ENCODE peak calls at places on chromosomes 1 and 21, in ten cellular contexts. S is H1, X is upper lobe of left lung, O is stomach, J is esophagus muscularis mucosa, B is HCT116, F is HepG2, T is sigmoid colon, D is Panc1, K is endothelial cell of umbilical vein. W is an unnamed sample.

GRCh38 chr1:240387036-240387435 is 224.9 kb downstream of the GREM2 start:
- DNase-seq in T (no peak), O (no peak), D (no peak), J (no peak), B (no peak), X (no peak), S (no peak), F (no peak), K (no peak), W (no peak)

GRCh38 chr1:58006421-58007032 is 540.0 kb downstream of the OMA1 start:
- DNase-seq in B (no peak), F (no peak), D (no peak), K (no peak), J (no peak), O (no peak), T (no peak), X (no peak), S (peak; percentile 86), W (no peak)

GRCh38 chr1:170776147-170776734 is 112.3 kb downstream of the PRRX1 start:
- DNase-seq in J (no peak), T (no peak), K (no peak), O (no peak), D (no peak), B (no peak), S (no peak), F (no peak), X (no peak), W (no peak)

GRCh38 chr1:232752365-232752764 is 52.9 kb upstream of the MAP10 start:
- DNase-seq in O (no peak), F (no peak), S (no peak), B (no peak), K (no peak), T (no peak), X (no peak), D (no peak), J (no peak), W (no peak)

GRCh38 chr1:91836307-91837056 is 49.5 kb downstream of the TGFBR3 start:
- DNase-seq in B (no peak), S (no peak), K (no peak), D (no peak), X (no peak), J (no peak), F (no peak), T (no peak), O (no peak), W (no peak)

GRCh38 chr1:194289569-194290266 is 1103.3 kb upstream of the B3GALT2 start:
- DNase-seq in T (no peak), J (no peak), O (no peak), F (no peak), D (no peak), K (no peak), X (no peak), B (no peak), S (no peak), W (no peak)

GRCh38 chr1:212467843-212468482 is 35.2 kb downstream of the NENF start:
- DNase-seq in O (no peak), S (no peak), J (no peak), F (no peak), K (no peak), X (no peak), D (no peak), T (no peak), B (no peak), W (no peak)

GRCh38 chr1:243508303-243508713 is 252.5 kb downstream of the SDCCAG8 start:
- DNase-seq in D (no peak), J (no peak), O (no peak), B (no peak), S (no peak), T (no peak), F (no peak), K (no peak), X (peak; percentile 66), W (no peak)

GRCh38 chr1:147567594-147568381 is 26.5 kb downstream of the BCL9 start:
- DNase-seq in S (no peak), X (no peak), F (no peak), T (no peak), D (no peak), O (peak; percentile 71), K (no peak), B (no peak), J (no peak), W (peak; percentile 5)

GRCh38 chr1:96409689-96410088 is 311.9 kb upstream of the PTBP2 start:
- DNase-seq in X (no peak), K (no peak), T (no peak), B (no peak), F (no peak), O (no peak), S (no peak), J (no peak), D (no peak), W (no peak)

GRCh38 chr1:7265771-7266371 is 480.6 kb downstream of the CAMTA1 start:
- DNase-seq in O (peak; percentile 95), F (peak; percentile 79), K (peak; percentile 70), T (no peak), D (peak; percentile 92), J (peak; percentile 47), S (no peak), X (peak; percentile 34), B (peak; percentile 98), W (no peak)

GRCh38 chr1:180515364-180515763 is 13.0 kb upstream of the ACBD6 start:
- DNase-seq in J (no peak), D (no peak), B (no peak), O (no peak), S (no peak), F (no peak), X (no peak), K (no peak), T (no peak), W (no peak)

GRCh38 chr1:1347663-1348419 is 1.4 kb downstream of the DVL1 start:
- DNase-seq in T (no peak), X (peak; percentile 81), K (no peak), D (no peak), S (no peak), F (peak; percentile 72), B (peak; percentile 54), J (no peak), O (peak; percentile 77), W (no peak)

GRCh38 chr1:24317081-24317480 is 2.1 kb upstream of the GRHL3 start:
- DNase-seq in F (no peak), S (no peak), O (no peak), J (no peak), B (no peak), X (no peak), K (no peak), D (no peak), T (no peak), W (peak; percentile 72)

GRCh38 chr1:36207339-36207738 is 16.9 kb upstream of the THRAP3 start:
- DNase-seq in O (peak; percentile 83), K (no peak), S (no peak), X (no peak), D (no peak), B (no peak), J (no peak), T (peak; percentile 72), F (no peak), W (peak; percentile 88)

GRCh38 chr1:212600980-212601379 is 7.6 kb upstream of the ATF3 start:
- DNase-seq in D (no peak), K (no peak), T (no peak), S (no peak), X (no peak), J (no peak), B (no peak), O (no peak), F (no peak), W (no peak)

GRCh38 chr1:21329209-21329844 is 39.1 kb upstream of the ECE1 start:
- DNase-seq in S (no peak), K (no peak), B (peak; percentile 62), T (no peak), X (no peak), F (peak; percentile 98), J (no peak), O (peak; percentile 55), D (no peak), W (no peak)

GRCh38 chr21:35754583-35754982 is 305.7 kb downstream of the SETD4 start:
- DNase-seq in J (no peak), O (no peak), B (no peak), T (no peak), X (no peak), D (no peak), F (no peak), S (no peak), K (no peak), W (no peak)

GRCh38 chr1:22048351-22049192 is 3.9 kb upstream of the CDC42 start:
- DNase-seq in J (no peak), K (no peak), T (no peak), D (no peak), O (no peak), F (peak; percentile 85), X (no peak), S (no peak), B (no peak), W (no peak)

GRCh38 chr1:156859523-156860112 is 701 bp upstream of the INSRR start:
- DNase-seq in T (no peak), O (peak; percentile 25), X (no peak), J (no peak), D (no peak), F (no peak), K (peak; percentile 39), B (no peak), S (no peak), W (no peak)
- H3K4me3 ChIP-seq in T (peak overlapping the region; percentile 6), O (peak overlapping the region; percentile 29), X (peak overlapping the region; percentile 37), J (peak overlapping the region; percentile 39), D (peak overlapping the region; percentile 65), F (no peak overlapping the region), K (no peak overlapping the region), B (peak overlapping the region; percentile 30), S (peak overlapping the region; percentile 3), W (peak overlapping the region; percentile 4)

GRCh38 chr1:216562383-216562782 is 139.1 kb upstream of the USH2A start:
- DNase-seq in T (no peak), X (no peak), B (no peak), S (no peak), K (no peak), O (no peak), F (no peak), J (no peak), D (no peak), W (no peak)

GRCh38 chr1:216563096-216563495 is 139.8 kb upstream of the USH2A start:
- DNase-seq in X (no peak), S (no peak), O (no peak), J (no peak), F (no peak), K (no peak), T (no peak), B (no peak), D (no peak), W (no peak)

GRCh38 chr1:216566809-216567208 is 143.6 kb upstream of the USH2A start:
- DNase-seq in T (no peak), B (no peak), F (no peak), S (no peak), K (no peak), D (no peak), X (no peak), O (no peak), J (no peak), W (no peak)
- TF ChIP-seq CTCF in T (no peak), B (no peak), F (no peak), S (peak; percentile 31), K (no peak), D (peak; percentile 18), X (no peak), O (peak; percentile 12), J (no peak), W (no peak)

GRCh38 chr1:53326598-53327182 is 1.2 kb downstream of the LRP8 start:
- DNase-seq in D (no peak), S (no peak), F (no peak), O (no peak), B (no peak), K (peak; percentile 31), J (no peak), X (no peak), T (no peak), W (no peak)
- TF ChIP-seq POLR2AphosphoS5 in D (no peak), S (peak; percentile 14), F (no peak), O (no peak), B (no peak), K (peak; percentile 31), J (no peak), X (no peak), T (no peak), W (no peak)

GRCh38 chr1:236356141-236356540 is 37.9 kb upstream of the EDARADD start:
- DNase-seq in K (no peak), X (no peak), T (no peak), F (no peak), O (no peak), D (no peak), B (no peak), S (no peak), J (peak; percentile 55), W (no peak)
- H3K4me3 ChIP-seq in K (no peak overlapping the region), X (no peak overlapping the region), T (no peak overlapping the region), F (no peak overlapping the region), O (no peak overlapping the region), D (no peak overlapping the region), B (no peak overlapping the region), S (no peak overlapping the region), J (no peak overlapping the region), W (no peak overlapping the region)